ENCODE peak calls at places on chromosomes 11 and 22, in six cellular contexts. B is tibial nerve, G is stomach, H is body of pancreas, Y is Caco-2, K is H7. M is an unnamed sample.

GRCh38 chr11:37504066-37504611 is 906.1 kb upstream of the RAG2 start:
- DNase-seq in B (no peak), G (no peak), H (no peak), Y (peak; percentile 51), K (no peak), M (peak; percentile 48)

GRCh38 chr11:57482782-57483569 is 22.6 kb downstream of the RTN4RL2 start:
- DNase-seq in B (no peak), G (peak; percentile 44), H (no peak), Y (no peak), K (peak; percentile 96), M (peak; percentile 54)

GRCh38 chr11:88175707-88176066 is 444 bp upstream of the RAB38 start:
- DNase-seq in B (no peak), G (no peak), H (peak; percentile 12), Y (no peak), K (peak; percentile 22), M (no peak)

GRCh38 chr11:104846216-104846615 is 52.0 kb downstream of the CASP12 start:
- DNase-seq in B (no peak), G (no peak), H (no peak), Y (no peak), K (no peak), M (no peak)

GRCh38 chr22:17770180-17771077 is 3.8 kb downstream of the BID start:
- DNase-seq in B (no peak), G (no peak), H (no peak), Y (no peak), K (no peak), M (no peak)

GRCh38 chr22:36659762-36660509 is 43.6 kb downstream of the CACNG2 start:
- DNase-seq in B (peak; percentile 82), G (peak; percentile 88), H (peak; percentile 86), Y (no peak), K (peak; percentile 57), M (peak; percentile 96)

GRCh38 chr11:43691806-43692205 is 11.3 kb downstream of the HSD17B12 start:
- DNase-seq in B (no peak), G (no peak), H (no peak), Y (no peak), K (no peak), M (no peak)

GRCh38 chr11:62755086-62755615 is 1.2 kb upstream of the ZBTB3 start:
- DNase-seq in B (no peak), G (no peak), H (no peak), Y (no peak), K (no peak), M (no peak)

GRCh38 chr11:95373241-95373640 is 142.2 kb upstream of the SESN3 start:
- DNase-seq in B (no peak), G (no peak), H (no peak), Y (no peak), K (no peak), M (peak; percentile 8)

GRCh38 chr11:75802913-75803820 is 11.8 kb upstream of the UVRAG start:
- DNase-seq in B (peak; percentile 93), G (peak; percentile 83), H (peak; percentile 80), Y (peak; percentile 79), K (peak; percentile 89), M (peak; percentile 19)

GRCh38 chr11:121661796-121662508 is 209.2 kb upstream of the SORL1-AS1 start:
- DNase-seq in B (peak; percentile 52), G (no peak), H (no peak), Y (no peak), K (no peak), M (peak; percentile 32)

GRCh38 chr11:69293087-69293486 is 868 bp upstream of the MYEOV start:
- DNase-seq in B (no peak), G (no peak), H (no peak), Y (no peak), K (no peak), M (peak; percentile 41)

GRCh38 chr11:57493507-57494503 is 21.7 kb downstream of the SLC43A1 start:
- DNase-seq in B (peak; percentile 57), G (peak; percentile 83), H (peak; percentile 85), Y (peak; percentile 95), K (peak; percentile 87), M (peak; percentile 15)

GRCh38 chr11:28770806-28771205 is 662.6 kb downstream of the METTL15 start:
- DNase-seq in B (no peak), G (no peak), H (no peak), Y (no peak), K (no peak), M (no peak)

GRCh38 chr11:4626207-4627105 is 10.8 kb upstream of the OR51D1 start:
- DNase-seq in B (peak; percentile 62), G (peak; percentile 64), H (peak; percentile 31), Y (peak; percentile 73), K (peak; percentile 28), M (peak; percentile 40)

GRCh38 chr22:50544078-50544745 is 1.5 kb upstream of the KLHDC7B start:
- DNase-seq in B (peak; percentile 52), G (peak; percentile 87), H (peak; percentile 69), Y (no peak), K (peak; percentile 99), M (no peak)

GRCh38 chr11:8017894-8018741 is 31.0 kb downstream of the EIF3F start:
- DNase-seq in B (no peak), G (no peak), H (no peak), Y (no peak), K (peak; percentile 67), M (no peak)

GRCh38 chr11:8017071-8017470 is 29.9 kb downstream of the EIF3F start:
- DNase-seq in B (no peak), G (peak; percentile 14), H (no peak), Y (no peak), K (no peak), M (no peak)

GRCh38 chr11:8018742-8019631 is 31.9 kb downstream of the EIF3F start:
- DNase-seq in B (peak; percentile 75), G (peak; percentile 61), H (peak; percentile 69), Y (no peak), K (peak; percentile 93), M (peak; percentile 28)

GRCh38 chr11:8021920-8022319 is 34.8 kb downstream of the EIF3F start:
- DNase-seq in B (no peak), G (no peak), H (no peak), Y (no peak), K (no peak), M (no peak)

DNA sequence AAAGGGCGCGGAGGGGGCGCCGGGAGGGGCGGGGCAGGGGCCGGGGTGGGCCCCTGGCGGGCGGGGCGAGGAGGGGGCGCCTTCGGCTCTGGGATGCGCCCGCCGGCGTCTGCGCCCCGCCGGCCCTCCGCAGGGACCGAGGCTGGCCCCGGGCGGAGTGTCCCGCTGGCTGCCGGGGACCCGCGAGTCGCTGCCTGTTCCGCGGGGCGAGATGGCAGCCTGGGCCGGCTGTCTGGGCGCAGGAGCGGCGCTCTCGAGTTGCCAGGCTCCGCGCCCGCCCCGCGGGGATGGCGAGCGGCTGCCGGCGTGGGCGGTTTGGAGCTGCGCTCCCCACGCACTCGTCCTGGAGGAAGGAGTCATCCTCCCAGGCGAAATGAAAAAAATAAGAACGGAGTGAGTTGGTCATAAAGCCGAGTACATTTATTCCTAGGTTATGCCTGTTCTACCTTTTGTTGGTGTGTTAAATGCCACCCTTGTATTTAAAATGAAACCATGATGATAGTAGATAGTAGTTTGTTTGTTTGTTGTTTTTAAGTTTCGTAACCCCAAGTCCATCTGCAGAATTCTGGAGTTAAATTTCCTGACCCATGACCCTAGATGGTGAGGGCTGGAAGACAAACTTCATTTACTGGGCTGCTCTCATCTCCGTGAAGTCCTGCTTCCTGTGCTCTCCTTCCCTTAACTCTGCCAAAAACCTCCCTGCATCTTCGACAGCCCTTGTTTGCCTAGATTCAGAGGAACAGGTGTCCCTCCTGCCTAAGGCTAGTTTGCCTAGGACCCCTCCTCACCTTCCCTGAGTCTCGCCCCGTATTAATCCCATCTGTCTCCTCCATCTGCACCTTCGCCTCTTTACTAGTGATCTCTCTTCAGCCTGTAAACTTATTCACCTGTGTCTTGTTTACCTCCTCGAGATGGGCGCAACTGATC is 32.8 kb downstream of the EIF3F start:
- DNase-seq in B (no peak), G (no peak), H (no peak), Y (no peak), K (peak; percentile 86), M (peak; percentile 36)
- H3K4me3 ChIP-seq in B (peak overlapping the region; percentile 79), G (peak overlapping the region; percentile 57), H (peak overlapping the region; percentile 40), Y (no peak overlapping the region), K (peak overlapping the region; percentile 52), M (peak overlapping the region; percentile 40)

GRCh38 chr11:2913776-2914474 is 15.3 kb downstream of the PHLDA2 start:
- DNase-seq in B (no peak), G (no peak), H (no peak), Y (no peak), K (peak; percentile 75), M (no peak)

GRCh38 chr11:2913029-2913431 is 16.2 kb downstream of the PHLDA2 start:
- DNase-seq in B (no peak), G (no peak), H (no peak), Y (no peak), K (peak; percentile 82), M (peak; percentile 69)

GRCh38 chr11:2911088-2912037 is 17.9 kb downstream of the PHLDA2 start:
- DNase-seq in B (no peak), G (no peak), H (no peak), Y (peak; percentile 70), K (peak; percentile 70), M (no peak)

GRCh38 chr11:2912038-2912410 is 17.2 kb downstream of the PHLDA2 start:
- DNase-seq in B (no peak), G (peak; percentile 53), H (peak; percentile 41), Y (no peak), K (no peak), M (no peak)

GRCh38 chr11:2912498-2912897 is 16.7 kb downstream of the PHLDA2 start:
- DNase-seq in B (no peak), G (peak; percentile 96), H (peak; percentile 90), Y (peak; percentile 94), K (peak; percentile 92), M (peak; percentile 89)
- H3K4me3 ChIP-seq in B (no peak overlapping the region), G (no peak overlapping the region), H (no peak overlapping the region), Y (no peak overlapping the region), K (no peak overlapping the region), M (no peak overlapping the region)

DNA sequence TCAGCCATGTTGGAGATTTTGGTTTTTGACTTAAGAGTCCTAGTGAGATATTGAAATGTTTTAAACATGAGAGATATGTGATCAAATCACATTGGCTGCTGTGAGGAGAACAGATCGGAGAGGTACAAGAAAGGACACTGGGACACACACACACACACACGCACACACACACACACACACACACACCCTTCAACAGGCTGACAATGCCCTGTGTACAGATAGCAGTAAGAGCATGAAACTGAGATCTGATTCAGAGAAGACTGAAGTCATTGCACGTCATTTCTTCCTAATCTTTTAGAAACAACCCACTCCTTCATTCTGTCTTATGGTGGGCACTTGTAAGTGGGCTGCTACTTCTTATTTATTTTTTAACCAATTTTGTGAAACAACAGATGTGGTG is 200.5 kb upstream of the E2F8 start:
- DNase-seq in B (no peak), G (no peak), H (no peak), Y (no peak), K (no peak), M (no peak)
- H3K4me3 ChIP-seq in B (no peak overlapping the region), G (no peak overlapping the region), H (no peak overlapping the region), Y (no peak overlapping the region), K (no peak overlapping the region), M (no peak overlapping the region)

DNA sequence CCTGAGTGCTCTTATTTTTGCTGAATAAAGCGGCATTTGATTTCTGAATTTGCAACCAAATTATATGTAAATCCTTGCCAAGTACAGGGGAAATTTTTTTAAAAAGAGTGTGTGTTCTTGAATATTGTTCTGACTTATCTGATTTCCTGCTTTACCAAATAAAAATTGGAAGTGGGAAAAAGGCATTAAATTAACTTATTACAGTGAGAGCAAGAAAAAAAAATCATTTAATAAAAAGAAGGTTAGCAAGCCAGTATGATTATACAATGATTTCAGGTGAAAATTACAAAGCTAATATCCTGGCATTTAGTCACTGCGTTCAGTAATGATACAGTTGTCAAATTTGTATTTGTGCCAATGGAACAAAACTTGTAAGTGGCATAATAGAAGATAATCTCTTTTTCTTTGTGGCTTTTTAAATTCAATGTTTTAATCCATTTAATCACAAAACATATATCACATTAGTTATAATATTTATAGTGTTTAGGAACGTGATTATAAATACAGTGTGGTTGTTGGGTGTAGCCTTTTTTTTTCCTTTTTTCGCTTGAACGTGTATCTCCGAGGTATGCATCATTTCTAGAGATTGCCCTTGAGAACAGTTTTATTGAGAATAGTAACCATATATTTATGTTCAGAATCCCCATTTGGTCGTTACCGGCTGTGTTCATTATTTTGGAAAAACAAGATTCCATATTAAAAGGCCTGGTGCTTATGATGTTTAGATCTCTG is 82.0 kb upstream of the PPARA start:
- DNase-seq in B (no peak), G (no peak), H (no peak), Y (no peak), K (no peak), M (no peak)
- H3K4me3 ChIP-seq in B (peak overlapping the region; percentile 87), G (peak overlapping the region; percentile 83), H (no peak overlapping the region), Y (no peak overlapping the region), K (no peak overlapping the region), M (peak overlapping the region; percentile 67)

M was measured in MG63.